ENCODE peak calls at places on chromosome 13, in ten cellular contexts. F is type B pancreatic cell; A is AG09319; L is anterior cingulate cortex; U is natural killer cell; Z is NCI-H774; X is stimulated activated CD8-positive, alpha-beta memory T cell treated with anti-CD3 and anti-CD28 coated beads, Interleukin-15, amount 100 ng/mL, for 24 hours; G is Peyer's patch; D is adipocyte; B is tibial artery. Q is an unnamed sample.
A peak's percentile ranks its signal among the peaks of the same experiment; 100 is the strongest.

GRCh38 chr13:46749951-46750350 is 47.0 kb downstream of the ESD start:
- DNase-seq in F (no peak), A (no peak), L (no peak), U (no peak), Z (no peak), X (no peak), G (no peak), D (no peak), B (no peak), Q (no peak)

GRCh38 chr13:50466554-50466953 is 376.9 kb downstream of the DLEU7 start:
- DNase-seq in F (no peak), A (no peak), L (no peak), U (no peak), Z (no peak), X (no peak), G (no peak), D (no peak), B (no peak), Q (no peak)

GRCh38 chr13:77386880-77387606 is 60.1 kb upstream of the MYCBP2 start:
- DNase-seq in F (no peak), A (peak; percentile 54), L (no peak), U (no peak), Z (no peak), X (no peak), G (no peak), D (peak; percentile 65), B (peak; percentile 86), Q (peak; percentile 80)

GRCh38 chr13:51336746-51337145 is 2.7 kb upstream of the SERPINE3 start:
- DNase-seq in F (no peak), A (no peak), L (no peak), U (no peak), Z (no peak), X (no peak), G (no peak), D (no peak), B (no peak), Q (no peak)

GRCh38 chr13:41827507-41828213 is 133.2 kb downstream of the VWA8 start:
- DNase-seq in F (no peak), A (peak; percentile 50), L (no peak), U (no peak), Z (no peak), X (no peak), G (no peak), D (peak; percentile 93), B (peak; percentile 57), Q (peak; percentile 79)

GRCh38 chr13:44969858-44970484 is 19.3 kb downstream of the NUFIP1 start:
- DNase-seq in F (no peak), A (peak; percentile 37), L (no peak), U (no peak), Z (peak; percentile 8), X (no peak), G (no peak), D (peak; percentile 91), B (no peak), Q (peak; percentile 38)

GRCh38 chr13:103694033-103694432 is 627.8 kb upstream of the SLC10A2 start:
- DNase-seq in F (no peak), A (no peak), L (no peak), U (no peak), Z (no peak), X (no peak), G (no peak), D (no peak), B (no peak), Q (no peak)

GRCh38 chr13:75173457-75174356 is 308.3 kb downstream of the TBC1D4 start:
- DNase-seq in F (no peak), A (no peak), L (no peak), U (no peak), Z (no peak), X (no peak), G (no peak), D (no peak), B (no peak), Q (no peak)

GRCh38 chr13:74870865-74871264 is 611.1 kb downstream of the TBC1D4 start:
- DNase-seq in F (no peak), A (no peak), L (no peak), U (no peak), Z (no peak), X (no peak), G (no peak), D (no peak), B (no peak), Q (no peak)

GRCh38 chr13:51453959-51454703 is 1.3 kb upstream of the INTS6 start:
- DNase-seq in F (no peak), A (no peak), L (no peak), U (no peak), Z (no peak), X (no peak), G (no peak), D (peak; percentile 49), B (peak; percentile 42), Q (no peak)

GRCh38 chr13:19618925-19619324 is 14.5 kb upstream of the MPHOSPH8 start:
- DNase-seq in F (no peak), A (no peak), L (no peak), U (no peak), Z (no peak), X (no peak), G (no peak), D (peak; percentile 50), B (no peak), Q (no peak)

GRCh38 chr13:21884965-21885567 is 214.2 kb downstream of the FGF9 start:
- DNase-seq in F (no peak), A (no peak), L (no peak), U (no peak), Z (no peak), X (no peak), G (no peak), D (no peak), B (no peak), Q (no peak)

GRCh38 chr13:48066310-48066989 is 28.5 kb downstream of the MED4 start:
- DNase-seq in F (no peak), A (no peak), L (no peak), U (no peak), Z (no peak), X (no peak), G (no peak), D (no peak), B (no peak), Q (no peak)

GRCh38 chr13:64074989-64075474 is 2659.4 kb upstream of the PCDH20 start:
- DNase-seq in F (no peak), A (no peak), L (no peak), U (no peak), Z (no peak), X (no peak), G (no peak), D (no peak), B (no peak), Q (no peak)

GRCh38 chr13:34772881-34773280 is 169.2 kb upstream of the NBEA start:
- DNase-seq in F (no peak), A (no peak), L (no peak), U (no peak), Z (peak; percentile 1), X (no peak), G (no peak), D (no peak), B (no peak), Q (no peak)

GRCh38 chr13:90402613-90403012 is 944.9 kb upstream of the MIR17HG start:
- DNase-seq in F (no peak), A (no peak), L (no peak), U (no peak), Z (no peak), X (no peak), G (no peak), D (no peak), B (no peak), Q (no peak)